ENCODE peak calls at places on chromosomes 11 and 22, in four cellular contexts. G, A, B and C are unnamed samples.

GRCh38 chr11:2307733-2308331 is 6.0 kb downstream of the TSPAN32 start:
- DNase-seq in G (no peak), A (no peak), B (no peak), C (no peak)

GRCh38 chr11:92070026-92070889 is 154.4 kb upstream of the FAT3 start:
- DNase-seq in G (no peak), A (no peak), B (no peak), C (no peak)

GRCh38 chr11:74035264-74035663 is 26.4 kb upstream of the UCP3 start:
- DNase-seq in G (no peak), A (no peak), B (no peak), C (no peak)

GRCh38 chr11:19800714-19801519 is 88.3 kb downstream of the NAV2 start:
- DNase-seq in G (no peak), A (no peak), B (no peak), C (no peak)

GRCh38 chr11:129283141-129283540 is 91.0 kb upstream of the ARHGAP32 start:
- DNase-seq in G (no peak), A (no peak), B (no peak), C (no peak)

GRCh38 chr11:8671242-8671641 is 11.2 kb downstream of the TRIM66 start:
- DNase-seq in G (no peak), A (peak), B (no peak), C (no peak)

GRCh38 chr11:116217006-116217405 is 555.8 kb downstream of the BUD13 start:
- DNase-seq in G (no peak), A (no peak), B (peak), C (no peak)

GRCh38 chr11:119470316-119471266 is 47.6 kb upstream of the THY1 start:
- DNase-seq in G (no peak), A (no peak), B (no peak), C (no peak)

GRCh38 chr11:45879803-45880685 is 5.4 kb upstream of the MAPK8IP1 start:
- DNase-seq in G (no peak), A (no peak), B (peak), C (no peak)

GRCh38 chr11:133955091-133955846 is 1.5 kb downstream of the IGSF9B start:
- DNase-seq in G (no peak), A (no peak), B (no peak), C (no peak)

GRCh38 chr11:7551571-7551970 is 37.8 kb downstream of the PPFIBP2 start:
- DNase-seq in G (no peak), A (no peak), B (no peak), C (no peak)

GRCh38 chr11:66150140-66150539 is 80.1 kb downstream of the PACS1 start:
- DNase-seq in G (no peak), A (no peak), B (no peak), C (no peak)

GRCh38 chr22:42217019-42217751 is 53.3 kb downstream of the TCF20 start:
- DNase-seq in G (no peak), A (no peak), B (no peak), C (no peak)

GRCh38 chr11:2737226-2737590 is 37.4 kb upstream of the KCNQ1OT1 start:
- DNase-seq in G (no peak), A (no peak), B (no peak), C (no peak)

GRCh38 chr22:29747832-29748231 is 19.0 kb downstream of the ZMAT5 start:
- DNase-seq in G (no peak), A (no peak), B (no peak), C (no peak)

GRCh38 chr22:27692243-27692642 is 109.3 kb downstream of the MN1 start:
- DNase-seq in G (no peak), A (no peak), B (no peak), C (no peak)

GRCh38 chr11:67283490-67283963 is 5.6 kb upstream of the ANKRD13D start:
- DNase-seq in G (no peak), A (no peak), B (no peak), C (no peak)

GRCh38 chr22:34429314-34429713 is 509.0 kb upstream of the LARGE1 start:
- DNase-seq in G (no peak), A (no peak), B (no peak), C (no peak)
- TF ChIP-seq TAF1 in G (no peak), A (no peak), B (no peak), C (no peak)

DNA sequence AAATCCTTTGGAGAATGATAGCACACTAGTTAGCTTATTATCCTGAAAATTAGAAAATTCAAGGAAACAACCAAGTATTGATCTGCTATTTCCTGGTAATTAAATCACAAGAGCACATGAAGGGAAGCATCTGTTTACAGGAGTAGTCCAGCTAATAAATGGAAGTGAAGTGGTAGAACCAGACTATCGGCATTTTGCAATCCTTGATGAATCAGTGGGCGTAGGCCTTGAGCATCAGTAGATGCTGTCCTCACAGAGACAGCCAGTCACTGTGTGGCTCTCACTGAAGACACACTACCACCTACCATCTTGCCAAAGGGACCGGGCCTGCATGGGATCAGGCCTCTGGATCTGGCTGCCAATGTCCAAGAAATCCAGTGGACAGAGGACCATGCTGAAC is 69.8 kb downstream of the FBLN1 start:
- DNase-seq in G (no peak), A (no peak), B (no peak), C (no peak)
- TF ChIP-seq POLR2AphosphoS5 in G (no peak), A (no peak), B (no peak), C (no peak)

DNA sequence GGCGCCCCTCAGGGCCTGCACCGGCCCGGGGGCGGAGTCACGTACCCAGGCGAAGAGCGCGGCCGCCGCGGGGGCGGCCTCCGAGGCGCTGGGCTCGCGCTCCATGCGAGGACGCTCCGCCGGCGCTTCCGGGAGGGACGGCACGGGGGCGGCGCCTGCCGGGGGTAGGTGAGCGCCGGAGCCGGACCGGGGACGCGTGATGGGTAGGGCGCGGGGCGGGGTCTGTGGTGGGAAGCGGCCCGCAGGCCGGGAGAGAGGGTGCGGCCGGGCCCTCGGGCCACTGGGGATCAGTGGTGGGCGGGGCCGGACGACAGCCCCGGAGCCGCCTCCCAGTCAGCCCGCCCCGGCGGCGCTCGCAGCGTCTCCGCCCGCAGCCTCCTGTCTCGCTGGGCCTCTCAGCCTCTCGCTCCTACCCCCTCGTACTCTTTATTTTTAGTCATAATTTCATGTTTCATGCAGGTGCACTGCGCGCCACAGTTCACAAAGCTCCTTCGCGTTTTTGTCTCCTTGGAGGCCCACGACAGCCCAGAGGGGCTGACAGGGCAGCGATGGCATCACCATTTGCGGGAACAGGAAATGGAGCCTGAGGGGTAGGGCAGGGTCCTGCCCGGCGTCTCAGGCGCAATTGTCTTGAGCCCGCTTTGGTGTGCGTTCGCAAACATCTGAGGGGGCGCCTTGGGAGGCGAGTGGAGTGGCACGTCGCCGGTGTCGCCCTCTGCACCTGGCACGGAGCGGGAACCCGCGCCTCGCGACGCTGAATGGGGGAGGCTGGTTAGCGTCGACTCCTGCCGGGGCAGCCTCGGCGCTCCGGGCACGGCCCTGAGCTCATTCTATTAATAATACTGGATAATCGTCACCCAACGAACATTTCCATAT is at the start of gene SERGEF:
- DNase-seq in G (peak), A (peak), B (peak), C (peak)
- TF ChIP-seq POLR2A in G (peak), A (no peak), B (peak), C (peak)

GRCh38 chr22:23182289-23183106 is 2.2 kb downstream of the BCR start:
- DNase-seq in G (no peak), A (no peak), B (peak), C (no peak)
- TF ChIP-seq TAF1 in G (no peak), A (no peak), B (no peak), C (no peak)

DNA sequence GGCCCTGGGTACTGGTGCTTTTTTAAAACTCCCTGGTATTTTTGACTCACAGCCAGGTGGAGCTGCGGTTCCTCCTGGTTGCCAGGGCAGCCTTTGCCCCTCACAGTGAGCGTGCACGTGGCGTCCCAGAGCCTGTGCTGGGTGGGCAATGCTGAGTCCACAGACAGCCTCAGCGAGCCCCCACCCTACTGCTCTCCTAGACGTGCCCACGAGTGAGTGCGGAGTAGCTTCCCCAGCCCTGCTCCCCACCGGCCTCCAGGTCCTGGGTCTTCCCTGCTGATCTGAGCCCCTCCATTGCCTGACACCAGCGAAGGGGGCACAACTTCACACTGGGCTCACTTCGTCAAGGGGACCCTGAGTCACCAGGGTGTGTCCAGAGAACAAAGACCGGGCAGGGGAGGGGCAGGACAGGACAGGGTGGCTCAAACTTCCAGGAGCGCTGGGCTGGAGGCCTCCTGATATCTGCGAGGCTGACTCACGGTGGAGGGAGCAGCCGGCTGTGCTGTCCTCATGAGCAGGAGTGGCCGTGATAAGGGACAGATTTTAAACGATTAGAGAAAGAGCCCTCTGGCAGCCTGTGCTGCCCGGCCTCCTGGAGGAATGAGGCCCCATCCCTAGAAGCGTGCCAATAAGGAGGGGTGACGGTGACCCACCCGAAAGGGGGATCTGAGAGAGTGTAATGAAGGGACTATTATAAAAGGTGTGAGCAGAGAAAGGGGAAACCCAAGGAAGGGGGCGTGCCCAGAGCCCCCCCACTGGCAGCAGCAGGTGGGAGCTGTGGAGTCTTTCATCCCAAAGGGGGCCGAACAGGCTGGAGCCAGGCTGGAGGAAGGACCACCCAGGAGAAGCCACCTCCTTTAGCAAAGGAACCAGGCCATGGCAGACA is 129.3 kb upstream of the FGF3 start:
- DNase-seq in G (no peak), A (no peak), B (peak), C (no peak)
- TF ChIP-seq POLR2AphosphoS5 in G (no peak), A (no peak), B (peak), C (no peak)

GRCh38 chr22:36239401-36240171 is at the start of gene APOL2:
- DNase-seq in G (peak), A (peak), B (peak), C (peak)
- TF ChIP-seq POLR2A in G (peak), A (peak), B (peak), C (peak)

GRCh38 chr11:12164061-12165014 is 53.9 kb downstream of the MICAL2 start:
- DNase-seq in G (no peak), A (no peak), B (no peak), C (no peak)
- TF ChIP-seq TAF1 in G (no peak), A (no peak), B (no peak), C (no peak)

GRCh38 chr11:103696130-103696529 is 340.3 kb upstream of the DDI1 start:
- DNase-seq in G (no peak), A (no peak), B (no peak), C (no peak)
- TF ChIP-seq POLR2AphosphoS5 in G (no peak), A (no peak), B (no peak), C (no peak)